ENCODE peak calls at places on chromosomes 3 and 15, in five cellular contexts. One of them, this sample, is unnamed.

GRCh38 chr3:181326637-181327223 is 337.2 kb upstream of the DNAJC19 start:
- DNase-seq in tibial nerve: no peak
- DNase-seq in RWPE1: peak; percentile 52
- DNase-seq in left ventricle myocardium inferior: no peak
- DNase-seq in adrenal gland: no peak
- DNase-seq in this sample: no peak

GRCh38 chr15:56243117-56243773 is 434 bp downstream of the RFX7 start:
- DNase-seq in left ventricle myocardium inferior: peak; percentile 39
- DNase-seq in adrenal gland: peak; percentile 68
- DNase-seq in tibial nerve: no peak
- DNase-seq in RWPE1: peak; percentile 29
- DNase-seq in this sample: peak; percentile 40

GRCh38 chr15:51884517-51885236 is 55.2 kb downstream of the TMOD3 start:
- DNase-seq in tibial nerve: no peak
- DNase-seq in RWPE1: no peak
- DNase-seq in adrenal gland: no peak
- DNase-seq in left ventricle myocardium inferior: no peak
- DNase-seq in this sample: no peak

GRCh38 chr3:101677436-101678286 is 729 bp upstream of the ZBTB11 start:
- DNase-seq in tibial nerve: no peak
- DNase-seq in left ventricle myocardium inferior: no peak
- DNase-seq in adrenal gland: peak; percentile 66
- DNase-seq in RWPE1: no peak
- DNase-seq in this sample: no peak

GRCh38 chr15:40769310-40770146 is at the start of gene C15orf62:
- DNase-seq in left ventricle myocardium inferior: no peak
- DNase-seq in adrenal gland: peak; percentile 79
- DNase-seq in tibial nerve: peak; percentile 14
- DNase-seq in RWPE1: peak; percentile 91
- DNase-seq in this sample: no peak

GRCh38 chr15:66714543-66714981 is 12.5 kb downstream of the SMAD6 start:
- DNase-seq in left ventricle myocardium inferior: no peak
- DNase-seq in tibial nerve: no peak
- DNase-seq in adrenal gland: no peak
- DNase-seq in RWPE1: no peak
- DNase-seq in this sample: no peak

GRCh38 chr3:11422291-11422690 is 150.1 kb downstream of the ATG7 start:
- DNase-seq in tibial nerve: no peak
- DNase-seq in RWPE1: no peak
- DNase-seq in left ventricle myocardium inferior: no peak
- DNase-seq in adrenal gland: no peak
- DNase-seq in this sample: no peak

GRCh38 chr3:113150253-113150652 is 61.1 kb upstream of the BOC start:
- DNase-seq in RWPE1: no peak
- DNase-seq in adrenal gland: no peak
- DNase-seq in tibial nerve: no peak
- DNase-seq in left ventricle myocardium inferior: no peak
- DNase-seq in this sample: no peak

GRCh38 chr3:49104052-49104426 is 518 bp downstream of the QARS1 start:
- DNase-seq in left ventricle myocardium inferior: no peak
- DNase-seq in tibial nerve: no peak
- DNase-seq in RWPE1: no peak
- DNase-seq in adrenal gland: no peak
- DNase-seq in this sample: no peak

GRCh38 chr3:30752961-30753360 is 141.5 kb downstream of the GADL1 start:
- DNase-seq in RWPE1: peak; percentile 46
- DNase-seq in tibial nerve: no peak
- DNase-seq in adrenal gland: peak; percentile 56
- DNase-seq in left ventricle myocardium inferior: no peak
- DNase-seq in this sample: no peak

GRCh38 chr3:61774279-61774890 is 213.0 kb downstream of the PTPRG start:
- DNase-seq in tibial nerve: no peak
- DNase-seq in left ventricle myocardium inferior: no peak
- DNase-seq in RWPE1: no peak
- DNase-seq in adrenal gland: no peak
- DNase-seq in this sample: no peak

GRCh38 chr3:134197681-134198261 is 52.9 kb downstream of the RYK start:
- DNase-seq in RWPE1: peak; percentile 68
- DNase-seq in adrenal gland: no peak
- DNase-seq in tibial nerve: no peak
- DNase-seq in left ventricle myocardium inferior: no peak
- DNase-seq in this sample: no peak

GRCh38 chr3:77254967-77255831 is 215.3 kb downstream of the ROBO2 start:
- DNase-seq in adrenal gland: no peak
- DNase-seq in tibial nerve: no peak
- DNase-seq in left ventricle myocardium inferior: no peak
- DNase-seq in RWPE1: peak; percentile 25
- DNase-seq in this sample: peak; percentile 50

GRCh38 chr3:160485931-160486330 is 36.3 kb upstream of the TRIM59 start:
- DNase-seq in left ventricle myocardium inferior: no peak
- DNase-seq in adrenal gland: no peak
- DNase-seq in tibial nerve: no peak
- DNase-seq in RWPE1: no peak
- DNase-seq in this sample: no peak

GRCh38 chr3:114586119-114586518 is 292.3 kb downstream of the TIGIT start:
- DNase-seq in adrenal gland: no peak
- DNase-seq in left ventricle myocardium inferior: no peak
- DNase-seq in tibial nerve: no peak
- DNase-seq in RWPE1: no peak
- DNase-seq in this sample: no peak

GRCh38 chr15:68678746-68679145 is 100.0 kb downstream of the CORO2B start:
- DNase-seq in left ventricle myocardium inferior: no peak
- DNase-seq in adrenal gland: no peak
- DNase-seq in tibial nerve: no peak
- DNase-seq in RWPE1: no peak
- DNase-seq in this sample: no peak

GRCh38 chr3:14301558-14301957 is 100.8 kb upstream of the SLC6A6 start:
- DNase-seq in RWPE1: no peak
- DNase-seq in left ventricle myocardium inferior: no peak
- DNase-seq in tibial nerve: no peak
- DNase-seq in adrenal gland: no peak
- DNase-seq in this sample: no peak

GRCh38 chr15:65414841-65415621 is 7.7 kb downstream of the IGDCC4 start:
- DNase-seq in adrenal gland: no peak
- DNase-seq in tibial nerve: no peak
- DNase-seq in left ventricle myocardium inferior: peak; percentile 49
- DNase-seq in RWPE1: no peak
- DNase-seq in this sample: peak; percentile 40

GRCh38 chr3:8052599-8053185 is 448.9 kb upstream of the LMCD1 start:
- DNase-seq in left ventricle myocardium inferior: peak; percentile 24
- DNase-seq in RWPE1: no peak
- DNase-seq in tibial nerve: no peak
- DNase-seq in adrenal gland: peak; percentile 52
- DNase-seq in this sample: no peak

GRCh38 chr3:20450611-20451010 is 264.6 kb upstream of the SGO1 start:
- DNase-seq in left ventricle myocardium inferior: no peak
- DNase-seq in RWPE1: no peak
- DNase-seq in adrenal gland: no peak
- DNase-seq in tibial nerve: no peak
- DNase-seq in this sample: no peak

GRCh38 chr15:74994236-74994635 is 1.1 kb upstream of the SCAMP5 start:
- DNase-seq in left ventricle myocardium inferior: no peak
- DNase-seq in RWPE1: no peak
- DNase-seq in tibial nerve: no peak
- DNase-seq in adrenal gland: no peak
- DNase-seq in this sample: no peak

GRCh38 chr3:146895026-146895749 is 290.0 kb upstream of the PLSCR5 start:
- DNase-seq in adrenal gland: no peak
- DNase-seq in left ventricle myocardium inferior: no peak
- DNase-seq in RWPE1: no peak
- DNase-seq in tibial nerve: no peak
- DNase-seq in this sample: no peak

GRCh38 chr3:195900426-195901355 is 7.7 kb downstream of the TNK2 start:
- DNase-seq in left ventricle myocardium inferior: peak; percentile 57
- DNase-seq in tibial nerve: peak; percentile 49
- DNase-seq in RWPE1: no peak
- DNase-seq in adrenal gland: peak; percentile 75
- DNase-seq in this sample: no peak

GRCh38 chr3:186021673-186022362 is 84.0 kb upstream of the TRA2B start:
- DNase-seq in adrenal gland: no peak
- DNase-seq in left ventricle myocardium inferior: no peak
- DNase-seq in tibial nerve: no peak
- DNase-seq in RWPE1: peak; percentile 50
- DNase-seq in this sample: no peak

GRCh38 chr3:194607592-194608386 is 25.4 kb downstream of the TMEM44 start:
- DNase-seq in left ventricle myocardium inferior: no peak
- DNase-seq in adrenal gland: no peak
- DNase-seq in tibial nerve: no peak
- DNase-seq in RWPE1: no peak
- DNase-seq in this sample: no peak

GRCh38 chr3:197181751-197182150 is 116.7 kb downstream of the DLG1 start:
- DNase-seq in left ventricle myocardium inferior: peak; percentile 24
- DNase-seq in RWPE1: no peak
- DNase-seq in adrenal gland: no peak
- DNase-seq in tibial nerve: no peak
- DNase-seq in this sample: no peak

GRCh38 chr3:145942052-145942451 is 218.9 kb downstream of the PLOD2 start:
- DNase-seq in adrenal gland: no peak
- DNase-seq in RWPE1: no peak
- DNase-seq in left ventricle myocardium inferior: no peak
- DNase-seq in tibial nerve: no peak
- DNase-seq in this sample: no peak

GRCh38 chr3:47003461-47004368 is 24.2 kb downstream of the NBEAL2 start:
- DNase-seq in RWPE1: no peak
- DNase-seq in left ventricle myocardium inferior: peak; percentile 13
- DNase-seq in adrenal gland: no peak
- DNase-seq in tibial nerve: no peak
- DNase-seq in this sample: no peak

GRCh38 chr15:74842581-74843444 is at the start of gene ULK3:
- DNase-seq in adrenal gland: peak; percentile 95
- DNase-seq in RWPE1: peak; percentile 94
- DNase-seq in tibial nerve: peak; percentile 81
- DNase-seq in left ventricle myocardium inferior: peak; percentile 93
- DNase-seq in this sample: peak; percentile 91

GRCh38 chr3:64392001-64392400 is 166.7 kb upstream of the PRICKLE2 start:
- DNase-seq in left ventricle myocardium inferior: no peak
- DNase-seq in RWPE1: no peak
- DNase-seq in adrenal gland: no peak
- DNase-seq in tibial nerve: no peak
- DNase-seq in this sample: no peak

GRCh38 chr3:64398431-64398830 is 173.2 kb upstream of the PRICKLE2 start:
- DNase-seq in adrenal gland: no peak
- DNase-seq in RWPE1: no peak
- DNase-seq in left ventricle myocardium inferior: no peak
- DNase-seq in tibial nerve: no peak
- DNase-seq in this sample: no peak

GRCh38 chr3:64393193-64393592 is 167.9 kb upstream of the PRICKLE2 start:
- DNase-seq in left ventricle myocardium inferior: no peak
- DNase-seq in tibial nerve: no peak
- DNase-seq in adrenal gland: no peak
- DNase-seq in RWPE1: no peak
- DNase-seq in this sample: no peak

GRCh38 chr3:64399205-64399800 is 174.0 kb upstream of the PRICKLE2 start:
- DNase-seq in RWPE1: peak; percentile 52
- DNase-seq in tibial nerve: no peak
- DNase-seq in adrenal gland: peak; percentile 55
- DNase-seq in left ventricle myocardium inferior: no peak
- DNase-seq in this sample: peak; percentile 47

GRCh38 chr3:64395490-64395889 is 170.2 kb upstream of the PRICKLE2 start:
- DNase-seq in tibial nerve: no peak
- DNase-seq in left ventricle myocardium inferior: no peak
- DNase-seq in RWPE1: no peak
- DNase-seq in adrenal gland: no peak
- DNase-seq in this sample: no peak
- TF ChIP-seq CTCF in tibial nerve: no peak
- TF ChIP-seq CTCF in left ventricle myocardium inferior: no peak
- TF ChIP-seq CTCF in RWPE1: no peak
- TF ChIP-seq CTCF in adrenal gland: no peak
- TF ChIP-seq CTCF in this sample: no peak

GRCh38 chr3:25441234-25441856 is 13.3 kb downstream of the RARB start:
- DNase-seq in left ventricle myocardium inferior: no peak
- DNase-seq in RWPE1: no peak
- DNase-seq in adrenal gland: no peak
- DNase-seq in tibial nerve: no peak
- DNase-seq in this sample: no peak
- TF ChIP-seq CTCF in left ventricle myocardium inferior: peak; percentile 60
- TF ChIP-seq CTCF in RWPE1: peak; percentile 53
- TF ChIP-seq CTCF in adrenal gland: no peak
- TF ChIP-seq CTCF in tibial nerve: no peak
- TF ChIP-seq CTCF in this sample: peak; percentile 70

GRCh38 chr15:61080209-61081027 is 148.7 kb downstream of the RORA start:
- DNase-seq in adrenal gland: no peak
- DNase-seq in left ventricle myocardium inferior: no peak
- DNase-seq in RWPE1: no peak
- DNase-seq in tibial nerve: no peak
- DNase-seq in this sample: no peak

GRCh38 chr15:61075741-61076140 is 153.4 kb downstream of the RORA start:
- DNase-seq in adrenal gland: no peak
- DNase-seq in tibial nerve: no peak
- DNase-seq in RWPE1: no peak
- DNase-seq in left ventricle myocardium inferior: no peak
- DNase-seq in this sample: no peak

GRCh38 chr15:61081028-61081322 is 148.1 kb downstream of the RORA start:
- DNase-seq in RWPE1: no peak
- DNase-seq in adrenal gland: no peak
- DNase-seq in left ventricle myocardium inferior: no peak
- DNase-seq in tibial nerve: no peak
- DNase-seq in this sample: no peak

GRCh38 chr15:61083081-61083780 is 145.9 kb downstream of the RORA start:
- DNase-seq in tibial nerve: no peak
- DNase-seq in adrenal gland: no peak
- DNase-seq in left ventricle myocardium inferior: no peak
- DNase-seq in RWPE1: no peak
- DNase-seq in this sample: no peak

GRCh38 chr15:61079529-61079928 is 149.6 kb downstream of the RORA start:
- DNase-seq in left ventricle myocardium inferior: no peak
- DNase-seq in RWPE1: no peak
- DNase-seq in tibial nerve: no peak
- DNase-seq in adrenal gland: no peak
- DNase-seq in this sample: no peak
- TF ChIP-seq CTCF in left ventricle myocardium inferior: no peak
- TF ChIP-seq CTCF in RWPE1: no peak
- TF ChIP-seq CTCF in tibial nerve: no peak
- TF ChIP-seq CTCF in adrenal gland: no peak
- TF ChIP-seq CTCF in this sample: no peak

DNA sequence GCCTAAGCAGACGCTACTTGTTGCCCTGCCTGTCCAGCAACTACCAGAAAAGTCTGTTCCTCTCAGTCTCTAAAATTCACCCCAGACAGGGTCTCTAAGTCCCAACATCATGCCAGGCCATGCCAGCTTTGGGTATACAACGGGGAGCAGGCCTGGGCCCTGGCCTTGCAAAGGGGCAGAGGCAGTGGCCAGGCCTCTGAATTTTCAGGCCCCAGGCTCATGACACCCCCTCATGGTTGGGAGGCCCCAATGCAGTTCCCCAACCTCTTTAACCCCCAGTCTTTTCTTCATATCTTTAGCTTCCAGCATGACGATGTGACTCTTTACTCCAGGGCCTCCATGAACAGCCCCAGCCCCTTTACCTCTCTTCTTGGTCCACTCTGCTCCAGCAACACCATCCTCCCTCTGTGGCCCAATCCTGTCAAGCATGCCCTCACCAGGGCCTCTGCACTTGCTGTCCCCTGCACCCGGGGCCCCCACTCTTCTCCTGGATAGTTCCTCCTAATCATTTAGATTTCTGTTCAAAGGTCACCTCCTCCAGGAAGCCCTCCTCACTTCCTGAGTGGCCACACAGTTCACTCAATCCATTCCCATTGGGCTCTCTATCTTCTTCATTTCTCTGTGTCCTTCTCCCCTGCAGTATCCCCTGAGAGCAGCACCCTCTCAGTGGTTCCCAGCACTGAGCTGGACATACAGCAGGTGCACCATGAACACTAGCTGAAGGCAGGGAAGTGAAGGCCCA is 4.8 kb downstream of the IQSEC1 start:
- DNase-seq in RWPE1: no peak
- DNase-seq in adrenal gland: no peak
- DNase-seq in left ventricle myocardium inferior: no peak
- DNase-seq in tibial nerve: no peak
- DNase-seq in this sample: no peak
- TF ChIP-seq CTCF in RWPE1: no peak
- TF ChIP-seq CTCF in adrenal gland: no peak
- TF ChIP-seq CTCF in left ventricle myocardium inferior: no peak
- TF ChIP-seq CTCF in tibial nerve: no peak
- TF ChIP-seq CTCF in this sample: no peak

This sample was measured in neural crest cell.